ENCODE peak calls at places on chromosome 11, in five cellular contexts. N is naive thymus-derived CD8-positive, alpha-beta T cell; E is Calu3; Y is NCI-H748 treated with DMSO at 0.1 percent for 48 hours; F is T47D. W is an unnamed sample.

GRCh38 chr11:68020575-68020974 is 9.9 kb upstream of the NDUFS8 start:
- DNase-seq in N (no peak), E (peak; percentile 50), Y (no peak), F (no peak), W (no peak)

GRCh38 chr11:67248653-67249052 is 17.6 kb upstream of the GRK2 start:
- DNase-seq in N (no peak), E (peak; percentile 66), Y (no peak), F (peak; percentile 96), W (no peak)

GRCh38 chr11:116578971-116579687 is 193.7 kb downstream of the BUD13 start:
- DNase-seq in N (no peak), E (no peak), Y (no peak), F (no peak), W (no peak)

GRCh38 chr11:34754171-34754823 is 133.4 kb downstream of the EHF start:
- DNase-seq in N (no peak), E (no peak), Y (no peak), F (no peak), W (no peak)

GRCh38 chr11:45736424-45736823 is 68.5 kb upstream of the SLC35C1 start:
- DNase-seq in N (no peak), E (no peak), Y (no peak), F (no peak), W (no peak)

GRCh38 chr11:114083256-114084252 is 24.0 kb downstream of the ZBTB16 start:
- DNase-seq in N (no peak), E (no peak), Y (no peak), F (no peak), W (no peak)

GRCh38 chr11:117887431-117888139 is 11.1 kb upstream of the FXYD6 start:
- DNase-seq in N (no peak), E (no peak), Y (no peak), F (no peak), W (no peak)

GRCh38 chr11:122556605-122557004 is 98.9 kb upstream of the UBASH3B start:
- DNase-seq in N (peak; percentile 4), E (no peak), Y (no peak), F (no peak), W (no peak)

GRCh38 chr11:113001709-113002108 is 40.5 kb downstream of the NCAM1 start:
- DNase-seq in N (no peak), E (no peak), Y (peak; percentile 62), F (no peak), W (no peak)

GRCh38 chr11:114925591-114925990 is 247.3 kb downstream of the NXPE2 start:
- DNase-seq in N (no peak), E (no peak), Y (no peak), F (no peak), W (no peak)

GRCh38 chr11:119764108-119764874 is 35.3 kb upstream of the NECTIN1 start:
- DNase-seq in N (no peak), E (peak; percentile 4), Y (no peak), F (no peak), W (no peak)

GRCh38 chr11:94958118-94958517 is 15.2 kb downstream of the CWC15 start:
- DNase-seq in N (no peak), E (no peak), Y (no peak), F (no peak), W (no peak)

W was measured in T follicular helper cell.